ENCODE peak calls at places on chromosomes 12 and 14, in seven cellular contexts. One of them, this sample, is unnamed.

GRCh38 chr12:113271853-113272561 is 50.7 kb downstream of the TPCN1 start:
- DNase-seq in fibroblast of mammary gland: peak; percentile 87
- DNase-seq in heart right ventricle: peak; percentile 85
- DNase-seq in tibial nerve: peak; percentile 74
- DNase-seq in fibroblast of lung: peak; percentile 90
- DNase-seq in GM12864: no peak
- DNase-seq in Peyer's patch: peak; percentile 54
- DNase-seq in this sample: peak; percentile 82

GRCh38 chr12:7748774-7749296 is 1.7 kb upstream of the CLEC4C start:
- DNase-seq in fibroblast of mammary gland: no peak
- DNase-seq in heart right ventricle: no peak
- DNase-seq in tibial nerve: no peak
- DNase-seq in fibroblast of lung: no peak
- DNase-seq in GM12864: no peak
- DNase-seq in Peyer's patch: no peak
- DNase-seq in this sample: no peak

GRCh38 chr12:88328056-88328455 is 185.9 kb downstream of the TMTC3 start:
- DNase-seq in fibroblast of mammary gland: no peak
- DNase-seq in heart right ventricle: no peak
- DNase-seq in tibial nerve: no peak
- DNase-seq in fibroblast of lung: no peak
- DNase-seq in GM12864: no peak
- DNase-seq in Peyer's patch: no peak
- DNase-seq in this sample: no peak

GRCh38 chr12:16482726-16483125 is 123.2 kb downstream of the LMO3 start:
- DNase-seq in fibroblast of mammary gland: peak; percentile 25
- DNase-seq in heart right ventricle: no peak
- DNase-seq in tibial nerve: no peak
- DNase-seq in fibroblast of lung: no peak
- DNase-seq in GM12864: no peak
- DNase-seq in Peyer's patch: no peak
- DNase-seq in this sample: no peak

GRCh38 chr12:623865-624372 is 39.3 kb downstream of the NINJ2 start:
- DNase-seq in fibroblast of mammary gland: no peak
- DNase-seq in heart right ventricle: no peak
- DNase-seq in tibial nerve: no peak
- DNase-seq in fibroblast of lung: no peak
- DNase-seq in GM12864: no peak
- DNase-seq in Peyer's patch: no peak
- DNase-seq in this sample: no peak

GRCh38 chr12:46360370-46360769 is 12.2 kb downstream of the SLC38A2 start:
- DNase-seq in fibroblast of mammary gland: no peak
- DNase-seq in heart right ventricle: no peak
- DNase-seq in tibial nerve: no peak
- DNase-seq in fibroblast of lung: no peak
- DNase-seq in GM12864: no peak
- DNase-seq in Peyer's patch: no peak
- DNase-seq in this sample: no peak

GRCh38 chr12:56260921-56261320 is 2.7 kb upstream of the ANKRD52 start:
- DNase-seq in fibroblast of mammary gland: no peak
- DNase-seq in heart right ventricle: no peak
- DNase-seq in tibial nerve: no peak
- DNase-seq in fibroblast of lung: no peak
- DNase-seq in GM12864: no peak
- DNase-seq in Peyer's patch: no peak
- DNase-seq in this sample: no peak

GRCh38 chr12:120801146-120801545 is 75.5 kb downstream of the ACADS start:
- DNase-seq in fibroblast of mammary gland: no peak
- DNase-seq in heart right ventricle: no peak
- DNase-seq in tibial nerve: no peak
- DNase-seq in fibroblast of lung: no peak
- DNase-seq in GM12864: no peak
- DNase-seq in Peyer's patch: no peak
- DNase-seq in this sample: no peak

GRCh38 chr14:76640923-76641395 is 120.3 kb upstream of the VASH1 start:
- DNase-seq in fibroblast of mammary gland: no peak
- DNase-seq in heart right ventricle: no peak
- DNase-seq in tibial nerve: no peak
- DNase-seq in fibroblast of lung: no peak
- DNase-seq in GM12864: no peak
- DNase-seq in Peyer's patch: no peak
- DNase-seq in this sample: no peak

GRCh38 chr14:100213956-100214767 is 24.8 kb upstream of the YY1 start:
- DNase-seq in fibroblast of mammary gland: peak; percentile 38
- DNase-seq in heart right ventricle: peak; percentile 84
- DNase-seq in tibial nerve: peak; percentile 72
- DNase-seq in fibroblast of lung: peak; percentile 59
- DNase-seq in GM12864: peak; percentile 46
- DNase-seq in Peyer's patch: peak; percentile 98
- DNase-seq in this sample: peak; percentile 90

GRCh38 chr12:100717733-100718067 is 76.9 kb upstream of the ANO4 start:
- DNase-seq in fibroblast of mammary gland: peak; percentile 18
- DNase-seq in heart right ventricle: no peak
- DNase-seq in tibial nerve: no peak
- DNase-seq in fibroblast of lung: peak; percentile 7
- DNase-seq in GM12864: no peak
- DNase-seq in Peyer's patch: no peak
- DNase-seq in this sample: peak; percentile 10

GRCh38 chr14:52683985-52684520 is 11.3 kb downstream of the ERO1A start:
- DNase-seq in fibroblast of mammary gland: no peak
- DNase-seq in heart right ventricle: no peak
- DNase-seq in tibial nerve: no peak
- DNase-seq in fibroblast of lung: peak; percentile 30
- DNase-seq in GM12864: no peak
- DNase-seq in Peyer's patch: no peak
- DNase-seq in this sample: no peak

GRCh38 chr14:70897475-70897874 is 9.8 kb upstream of the PCNX1 start:
- DNase-seq in fibroblast of mammary gland: peak; percentile 77
- DNase-seq in heart right ventricle: no peak
- DNase-seq in tibial nerve: no peak
- DNase-seq in fibroblast of lung: peak; percentile 89
- DNase-seq in GM12864: no peak
- DNase-seq in Peyer's patch: no peak
- DNase-seq in this sample: no peak

GRCh38 chr14:104773505-104774452 is 20.8 kb downstream of the SIVA1 start:
- DNase-seq in fibroblast of mammary gland: no peak
- DNase-seq in heart right ventricle: no peak
- DNase-seq in tibial nerve: no peak
- DNase-seq in fibroblast of lung: no peak
- DNase-seq in GM12864: no peak
- DNase-seq in Peyer's patch: no peak
- DNase-seq in this sample: no peak

GRCh38 chr12:89040146-89040964 is 311.9 kb downstream of the DUSP6 start:
- DNase-seq in fibroblast of mammary gland: no peak
- DNase-seq in heart right ventricle: no peak
- DNase-seq in tibial nerve: no peak
- DNase-seq in fibroblast of lung: no peak
- DNase-seq in GM12864: peak; percentile 51
- DNase-seq in Peyer's patch: no peak
- DNase-seq in this sample: no peak

GRCh38 chr12:47033081-47033480 is 46.3 kb upstream of the PCED1B start:
- DNase-seq in fibroblast of mammary gland: peak; percentile 33
- DNase-seq in heart right ventricle: no peak
- DNase-seq in tibial nerve: peak; percentile 20
- DNase-seq in fibroblast of lung: peak; percentile 40
- DNase-seq in GM12864: no peak
- DNase-seq in Peyer's patch: no peak
- DNase-seq in this sample: peak; percentile 39

GRCh38 chr14:89740241-89740640 is 214.3 kb downstream of the EFCAB11 start:
- DNase-seq in fibroblast of mammary gland: no peak
- DNase-seq in heart right ventricle: no peak
- DNase-seq in tibial nerve: no peak
- DNase-seq in fibroblast of lung: no peak
- DNase-seq in GM12864: no peak
- DNase-seq in Peyer's patch: no peak
- DNase-seq in this sample: no peak

GRCh38 chr14:50678163-50678562 is 10.1 kb upstream of the SAV1 start:
- DNase-seq in fibroblast of mammary gland: no peak
- DNase-seq in heart right ventricle: no peak
- DNase-seq in tibial nerve: no peak
- DNase-seq in fibroblast of lung: no peak
- DNase-seq in GM12864: no peak
- DNase-seq in Peyer's patch: no peak
- DNase-seq in this sample: no peak

GRCh38 chr14:41380017-41380416 is 226.7 kb upstream of the LRFN5 start:
- DNase-seq in fibroblast of mammary gland: no peak
- DNase-seq in heart right ventricle: no peak
- DNase-seq in tibial nerve: no peak
- DNase-seq in fibroblast of lung: no peak
- DNase-seq in GM12864: no peak
- DNase-seq in Peyer's patch: no peak
- DNase-seq in this sample: no peak

GRCh38 chr14:61528591-61529021 is 166.7 kb upstream of the HIF1A start:
- DNase-seq in fibroblast of mammary gland: peak; percentile 97
- DNase-seq in heart right ventricle: no peak
- DNase-seq in tibial nerve: no peak
- DNase-seq in fibroblast of lung: peak; percentile 82
- DNase-seq in GM12864: no peak
- DNase-seq in Peyer's patch: no peak
- DNase-seq in this sample: no peak

GRCh38 chr12:64580681-64581080 is 29.6 kb upstream of the RASSF3 start:
- DNase-seq in fibroblast of mammary gland: no peak
- DNase-seq in heart right ventricle: no peak
- DNase-seq in tibial nerve: no peak
- DNase-seq in fibroblast of lung: no peak
- DNase-seq in GM12864: no peak
- DNase-seq in Peyer's patch: no peak
- DNase-seq in this sample: no peak

DNA sequence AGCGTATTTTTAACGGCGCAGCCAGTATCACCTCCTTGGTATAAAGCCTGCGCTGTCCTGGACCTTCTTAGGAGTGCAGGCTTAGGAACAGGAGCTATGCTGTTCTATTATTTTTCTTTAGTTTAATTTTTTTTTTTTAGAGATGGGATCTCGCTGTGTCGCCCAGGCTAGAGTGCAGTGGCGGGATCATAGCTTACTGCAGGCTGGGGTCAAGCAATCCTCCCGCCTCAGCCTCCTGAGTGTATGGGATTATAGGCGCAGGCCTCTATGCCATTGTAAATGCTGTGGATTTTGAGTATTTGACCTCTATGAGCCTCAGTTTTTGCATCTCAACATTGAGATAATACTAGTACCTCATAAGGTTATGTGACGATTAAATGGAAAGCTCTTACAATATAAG is 4.1 kb downstream of the OR10AD1 start:
- DNase-seq in fibroblast of mammary gland: no peak
- DNase-seq in heart right ventricle: no peak
- DNase-seq in tibial nerve: no peak
- DNase-seq in fibroblast of lung: no peak
- DNase-seq in GM12864: no peak
- DNase-seq in Peyer's patch: no peak
- DNase-seq in this sample: no peak
- H3K4me3 ChIP-seq in fibroblast of mammary gland: peak overlapping the region; percentile 87
- H3K4me3 ChIP-seq in heart right ventricle: peak overlapping the region; percentile 65
- H3K4me3 ChIP-seq in tibial nerve: peak overlapping the region; percentile 74
- H3K4me3 ChIP-seq in fibroblast of lung: peak overlapping the region; percentile 84
- H3K4me3 ChIP-seq in GM12864: peak overlapping the region; percentile 78
- H3K4me3 ChIP-seq in Peyer's patch: peak overlapping the region; percentile 71
- H3K4me3 ChIP-seq in this sample: peak overlapping the region; percentile 81

GRCh38 chr12:108638141-108638823 is 4.6 kb upstream of the SELPLG start:
- DNase-seq in fibroblast of mammary gland: no peak
- DNase-seq in heart right ventricle: peak; percentile 57
- DNase-seq in tibial nerve: no peak
- DNase-seq in fibroblast of lung: no peak
- DNase-seq in GM12864: no peak
- DNase-seq in Peyer's patch: no peak
- DNase-seq in this sample: peak; percentile 30
- TF ChIP-seq CTCF in fibroblast of mammary gland: no peak
- TF ChIP-seq CTCF in heart right ventricle: no peak
- TF ChIP-seq CTCF in tibial nerve: no peak
- TF ChIP-seq CTCF in fibroblast of lung: no peak
- TF ChIP-seq CTCF in GM12864: no peak
- TF ChIP-seq CTCF in Peyer's patch: no peak
- TF ChIP-seq CTCF in this sample: no peak

GRCh38 chr12:31361730-31362114 is 35.8 kb upstream of the SINHCAF start:
- DNase-seq in fibroblast of mammary gland: no peak
- DNase-seq in heart right ventricle: no peak
- DNase-seq in tibial nerve: no peak
- DNase-seq in fibroblast of lung: no peak
- DNase-seq in GM12864: no peak
- DNase-seq in Peyer's patch: no peak
- DNase-seq in this sample: no peak

GRCh38 chr12:31362115-31362758 is 36.3 kb upstream of the SINHCAF start:
- DNase-seq in fibroblast of mammary gland: no peak
- DNase-seq in heart right ventricle: no peak
- DNase-seq in tibial nerve: no peak
- DNase-seq in fibroblast of lung: no peak
- DNase-seq in GM12864: no peak
- DNase-seq in Peyer's patch: peak; percentile 65
- DNase-seq in this sample: no peak

GRCh38 chr12:31363826-31364225 is 37.9 kb upstream of the SINHCAF start:
- DNase-seq in fibroblast of mammary gland: no peak
- DNase-seq in heart right ventricle: no peak
- DNase-seq in tibial nerve: no peak
- DNase-seq in fibroblast of lung: no peak
- DNase-seq in GM12864: no peak
- DNase-seq in Peyer's patch: no peak
- DNase-seq in this sample: no peak

GRCh38 chr12:31363416-31363809 is 37.5 kb upstream of the SINHCAF start:
- DNase-seq in fibroblast of mammary gland: no peak
- DNase-seq in heart right ventricle: no peak
- DNase-seq in tibial nerve: no peak
- DNase-seq in fibroblast of lung: no peak
- DNase-seq in GM12864: no peak
- DNase-seq in Peyer's patch: no peak
- DNase-seq in this sample: no peak

DNA sequence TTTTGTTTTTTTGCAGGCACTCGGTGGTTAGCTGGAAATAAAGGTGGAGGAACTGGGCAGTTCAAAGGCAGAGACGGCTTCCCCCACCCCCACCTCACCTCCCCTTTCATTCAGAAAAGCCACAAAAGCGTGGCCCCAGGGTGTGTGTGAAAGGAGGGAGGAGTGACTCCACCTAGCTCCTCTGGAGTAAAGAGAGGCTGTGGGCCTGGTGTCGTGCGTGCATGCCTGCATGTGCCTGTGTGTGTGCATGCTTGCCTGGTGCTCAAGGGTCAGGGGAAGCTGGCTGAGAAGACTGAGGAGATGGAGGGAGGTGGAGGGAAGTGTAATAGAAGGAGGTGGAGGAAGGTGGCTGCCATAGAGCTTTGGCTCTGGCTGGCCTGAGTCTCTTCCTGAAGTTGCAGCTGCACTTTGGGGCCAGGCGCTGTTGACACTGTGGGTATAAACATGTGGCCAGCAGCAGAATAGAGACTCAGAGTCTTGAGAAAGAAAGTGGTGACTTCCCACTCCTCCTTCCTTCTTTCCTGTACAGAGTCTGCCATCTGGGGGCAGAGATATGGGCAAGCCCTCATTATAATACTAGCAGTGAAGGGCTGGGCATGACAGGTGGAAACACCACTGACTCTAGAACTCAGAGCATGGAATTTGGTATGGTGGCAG is 36.9 kb upstream of the SINHCAF start:
- DNase-seq in fibroblast of mammary gland: no peak
- DNase-seq in heart right ventricle: no peak
- DNase-seq in tibial nerve: no peak
- DNase-seq in fibroblast of lung: no peak
- DNase-seq in GM12864: peak; percentile 41
- DNase-seq in Peyer's patch: peak; percentile 72
- DNase-seq in this sample: no peak
- H3K4me3 ChIP-seq in fibroblast of mammary gland: no peak overlapping the region
- H3K4me3 ChIP-seq in heart right ventricle: no peak overlapping the region
- H3K4me3 ChIP-seq in tibial nerve: no peak overlapping the region
- H3K4me3 ChIP-seq in fibroblast of lung: no peak overlapping the region
- H3K4me3 ChIP-seq in GM12864: peak overlapping the region; percentile 21
- H3K4me3 ChIP-seq in Peyer's patch: peak overlapping the region; percentile 25
- H3K4me3 ChIP-seq in this sample: no peak overlapping the region

GRCh38 chr14:48814562-48814961 is 771.6 kb downstream of the RPS29 start:
- DNase-seq in fibroblast of mammary gland: no peak
- DNase-seq in heart right ventricle: no peak
- DNase-seq in tibial nerve: no peak
- DNase-seq in fibroblast of lung: no peak
- DNase-seq in GM12864: no peak
- DNase-seq in Peyer's patch: no peak
- DNase-seq in this sample: no peak
- TF ChIP-seq CTCF in fibroblast of mammary gland: no peak
- TF ChIP-seq CTCF in heart right ventricle: no peak
- TF ChIP-seq CTCF in tibial nerve: no peak
- TF ChIP-seq CTCF in fibroblast of lung: no peak
- TF ChIP-seq CTCF in GM12864: no peak
- TF ChIP-seq CTCF in Peyer's patch: no peak
- TF ChIP-seq CTCF in this sample: no peak

This sample was measured in ovary.